ENCODE peak calls at places on chromosome 18, in four cellular contexts. M, L, F and X are unnamed samples. For H3K4me1, the result is how much of the 10 kb centered on the place peaks cover.

GRCh38 chr18:31261792-31262582 is 56.0 kb upstream of the DSG1 start:
- DNase-seq in M (no peak), L (no peak), F (no peak), X (no peak)

GRCh38 chr18:27616324-27616723 is 431.2 kb upstream of the CHST9 start:
- DNase-seq in M (no peak), L (no peak), F (no peak), X (no peak)

GRCh38 chr18:26710460-26711096 is 154.9 kb downstream of the AQP4 start:
- DNase-seq in M (no peak), L (no peak), F (no peak), X (no peak)

GRCh38 chr18:48230459-48231113 is 178.6 kb downstream of the ZBTB7C start:
- DNase-seq in M (peak), L (peak), F (peak), X (no peak)

GRCh38 chr18:3649559-3650426 is 199.8 kb downstream of the TGIF1 start:
- DNase-seq in M (no peak), L (no peak), F (peak), X (no peak)

GRCh38 chr18:77671456-77672167 is 422.0 kb downstream of the GALR1 start:
- DNase-seq in M (no peak), L (no peak), F (no peak), X (no peak)

GRCh38 chr18:10732990-10733389 is 207.2 kb downstream of the NAPG start:
- DNase-seq in M (no peak), L (no peak), F (no peak), X (no peak)

GRCh38 chr18:3061581-3062416 is 48.9 kb upstream of the LPIN2 start:
- DNase-seq in M (no peak), L (no peak), F (no peak), X (no peak)

GRCh38 chr18:28158083-28158581 is 18.8 kb downstream of the CDH2 start:
- DNase-seq in M (no peak), L (no peak), F (no peak), X (no peak)

GRCh38 chr18:42707080-42707479 is 408.4 kb downstream of the RIT2 start:
- DNase-seq in M (no peak), L (no peak), F (no peak), X (no peak)

DNA sequence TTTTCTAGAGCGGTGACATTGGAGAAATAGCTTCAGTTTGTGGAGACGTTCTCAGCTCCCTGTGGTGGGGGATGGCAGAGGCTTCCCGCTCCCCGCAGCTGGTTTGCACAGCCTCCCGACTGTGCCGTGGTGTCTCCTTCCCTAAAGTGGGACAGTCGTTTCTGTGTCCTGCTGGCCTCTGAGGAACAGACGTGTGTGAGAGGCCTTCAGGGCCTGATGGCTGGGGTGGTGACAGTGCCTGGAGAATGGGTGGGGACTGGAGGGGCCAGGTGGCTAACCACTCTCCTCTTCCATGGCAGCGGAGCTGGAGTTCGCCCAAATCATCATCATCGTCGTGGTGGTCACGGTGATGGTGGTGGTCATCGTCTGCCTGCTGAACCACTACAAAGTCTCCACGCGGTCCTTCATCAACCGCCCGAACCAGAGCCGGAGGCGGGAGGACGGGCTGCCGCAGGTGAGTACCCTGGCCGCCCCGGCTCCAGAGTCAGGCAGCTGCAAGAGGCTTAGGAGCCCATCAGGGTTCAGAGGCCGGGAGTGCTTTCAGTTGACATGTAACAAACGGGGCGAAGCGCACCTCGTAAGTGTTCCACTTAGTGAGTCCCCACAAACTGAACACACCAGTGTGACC is 105.4 kb downstream of the FAM210A start:
- DNase-seq in M (no peak), L (no peak), F (no peak), X (no peak)
- H3K4me3 ChIP-seq in M (no peak), L (no peak), F (no peak), X (no peak)

GRCh38 chr18:65477450-65477849 is 273.4 kb upstream of the CDH7 start:
- DNase-seq in M (no peak), L (no peak), F (no peak), X (no peak)
- TF ChIP-seq CTCF in M (no peak), L (no peak), F (no peak), X (no peak)

DNA sequence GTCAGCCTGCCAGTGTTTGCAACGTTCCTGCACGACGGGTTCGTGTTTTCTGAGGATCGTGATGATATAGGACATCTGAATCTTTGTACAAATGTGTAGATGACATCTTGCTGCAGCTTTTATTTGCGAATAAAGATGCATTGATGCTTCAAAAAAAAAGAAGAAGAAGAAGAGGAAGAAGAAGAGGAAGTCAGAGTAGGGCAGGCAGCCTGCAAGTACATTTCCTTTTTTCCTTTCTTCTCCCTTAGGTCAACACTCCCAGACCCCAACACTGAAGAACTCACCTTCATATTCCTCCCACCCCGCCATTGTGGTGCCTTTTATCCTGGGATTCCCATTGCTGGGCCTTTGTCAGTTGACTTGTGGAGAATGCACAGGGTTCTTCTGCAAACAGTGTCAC is 91.5 kb downstream of the FHOD3 start:
- DNase-seq in M (no peak), L (no peak), F (no peak), X (no peak)
- H3K4me1 ChIP-seq in M (under half), L (under half), F (under half), X (under half)

GRCh38 chr18:45793295-45793965 is 32.0 kb upstream of the SIGLEC15 start:
- DNase-seq in M (no peak), L (no peak), F (peak), X (no peak)
- H3K4me3 ChIP-seq in M (no peak), L (no peak), F (no peak), X (no peak)

DNA sequence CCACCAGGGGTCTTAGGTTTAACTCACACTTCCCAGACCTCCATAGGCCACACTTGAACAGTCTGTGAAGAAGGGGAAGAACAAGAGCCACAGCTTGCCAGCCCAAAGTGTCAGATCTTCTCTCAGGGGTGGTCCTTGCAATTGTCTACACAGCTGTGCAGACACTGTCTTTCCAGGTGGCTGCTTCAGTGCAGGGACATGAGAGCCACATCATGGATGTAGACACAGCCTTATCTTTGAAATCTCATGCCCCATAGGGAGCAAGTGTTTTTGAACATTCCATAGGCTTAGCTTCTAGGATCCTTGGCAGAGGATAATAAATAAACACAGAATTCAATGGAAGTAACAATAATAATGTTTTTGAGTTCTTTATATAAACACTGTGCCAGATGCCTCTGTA is 6.7 kb downstream of the ZNF407 start:
- DNase-seq in M (no peak), L (no peak), F (no peak), X (no peak)
- TF ChIP-seq CTCF in M (no peak), L (no peak), F (no peak), X (no peak)

DNA sequence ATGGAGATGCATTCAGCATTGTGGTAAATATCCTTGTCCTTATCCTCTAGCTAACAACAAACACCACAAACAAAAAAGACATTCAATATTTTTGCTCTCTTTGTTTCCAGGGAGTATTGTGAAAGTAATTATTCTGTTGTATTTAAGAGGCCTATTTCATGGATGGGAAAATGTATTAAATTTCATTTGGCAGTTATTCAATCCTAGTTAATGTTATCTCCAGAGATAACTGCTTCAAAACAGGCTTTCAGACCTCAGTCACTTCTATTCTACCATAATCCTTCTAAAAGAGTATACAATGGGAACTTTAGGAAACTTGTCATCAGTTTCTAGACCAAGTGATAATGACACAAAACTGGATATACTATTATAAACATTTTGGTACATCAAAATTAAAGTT is 280.5 kb upstream of the CCDC68 start:
- DNase-seq in M (no peak), L (no peak), F (no peak), X (no peak)
- H3K4me1 ChIP-seq in M (under half), L (under half), F (under half), X (under half)

DNA sequence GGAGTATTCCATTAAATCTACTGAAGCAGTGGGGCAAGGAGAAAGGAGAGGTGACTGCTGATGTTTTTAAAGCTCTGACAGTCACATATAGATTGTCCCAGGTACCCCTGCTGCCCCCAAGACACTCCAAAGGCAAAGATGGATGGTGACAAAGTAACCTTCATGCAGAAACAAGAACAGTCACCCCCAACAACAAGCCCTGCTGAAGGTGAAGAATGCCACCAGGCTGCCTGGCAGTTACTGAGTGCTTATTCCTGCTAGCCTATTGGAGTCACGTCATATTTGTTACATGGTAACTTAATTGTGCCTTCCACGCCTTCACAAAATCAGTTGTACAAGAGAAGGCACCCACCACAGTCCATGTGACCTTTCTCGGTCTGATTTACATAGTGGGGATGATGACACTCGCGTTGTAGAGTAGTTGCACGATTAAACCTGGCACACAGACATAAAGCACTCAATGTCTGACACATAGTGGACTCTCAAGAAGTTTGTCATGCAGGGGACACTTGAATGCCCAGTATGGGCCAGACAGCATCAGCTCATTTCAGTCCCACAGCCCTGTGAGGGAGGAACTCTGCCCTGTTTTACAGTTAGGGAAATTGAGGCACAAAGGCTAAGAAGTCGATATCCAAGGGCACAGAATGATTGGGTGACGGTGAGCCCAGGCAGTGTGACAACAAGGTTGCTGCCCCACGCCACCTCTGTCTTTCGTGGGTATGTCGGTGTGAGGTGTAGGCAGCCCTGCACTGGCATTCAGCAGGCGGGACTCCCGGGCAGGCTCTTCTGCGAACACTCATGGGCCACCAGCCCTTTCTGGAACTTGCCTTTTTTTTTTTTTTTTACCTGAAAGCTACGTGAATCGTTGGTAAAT is 62.7 kb downstream of the ZCCHC2 start:
- DNase-seq in M (no peak), L (no peak), F (no peak), X (no peak)
- H3K4me3 ChIP-seq in M (no peak), L (no peak), F (no peak), X (no peak)

GRCh38 chr18:63506336-63506646 is 29.5 kb downstream of the SERPINB5 start:
- DNase-seq in M (no peak), L (no peak), F (no peak), X (no peak)
- TF ChIP-seq CTCF in M (no peak), L (no peak), F (no peak), X (no peak)

DNA sequence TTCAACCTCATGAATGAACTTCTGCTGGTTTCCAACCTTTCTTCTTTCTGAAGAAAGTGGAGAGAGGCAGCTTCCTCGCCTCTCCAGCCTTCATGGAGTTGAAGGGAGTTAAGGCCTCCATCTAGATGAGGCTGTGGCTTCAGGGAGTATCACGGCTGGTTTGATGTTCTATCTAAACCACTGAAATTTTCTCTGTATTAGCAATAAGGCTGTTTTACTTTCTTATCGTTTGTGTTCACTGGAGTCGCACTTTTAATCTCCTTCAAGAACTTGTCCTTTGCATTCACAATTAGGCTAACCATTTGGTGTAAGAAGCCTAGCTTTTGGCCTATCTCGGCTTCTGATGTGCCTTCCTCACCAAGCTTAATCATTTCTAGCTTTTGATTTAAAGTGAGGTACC is 19.9 kb upstream of the CTDP1 start:
- DNase-seq in M (no peak), L (no peak), F (no peak), X (no peak)
- H3K4me1 ChIP-seq in M (under half), L (under half), F (under half), X (under half)

DNA sequence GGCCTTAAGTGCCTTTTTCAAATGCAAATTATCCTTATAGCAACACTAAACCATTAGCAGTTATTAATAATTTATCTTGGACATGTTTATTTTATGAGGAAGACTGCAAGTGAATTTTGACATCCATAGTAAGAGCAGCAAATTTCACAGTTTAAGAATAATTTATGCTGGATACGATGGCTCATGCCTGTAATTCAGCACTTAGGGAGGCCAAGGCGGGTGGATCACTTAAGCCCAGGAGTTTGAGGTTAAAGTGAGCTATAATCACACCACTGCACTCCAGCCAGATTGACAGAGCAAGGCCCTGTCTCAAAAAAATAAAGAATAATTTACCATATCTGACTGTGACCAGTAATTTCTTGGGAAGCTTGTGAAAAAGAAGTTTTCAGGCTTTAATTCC is 286.2 kb downstream of the TMX3 start:
- DNase-seq in M (no peak), L (no peak), F (no peak), X (no peak)
- H3K4me3 ChIP-seq in M (no peak), L (no peak), F (no peak), X (no peak)